ENCODE peak calls at places on chromosome 12, in five cellular contexts. One of them, this sample, is unnamed.

GRCh38 chr12:58314610-58315009 is 373.2 kb downstream of the ATP23 start:
- DNase-seq in DMS153: no peak
- DNase-seq in tibial artery: no peak
- DNase-seq in left ventricle myocardium superior: no peak
- DNase-seq in activated T-cell treated with anti-CD3 and anti-CD28 coated beads, Interleukin-2, amount 50 U/mL, for 72 hours: no peak
- DNase-seq in this sample: no peak

GRCh38 chr12:24948816-24949722 is at the start of gene BCAT1:
- DNase-seq in DMS153: no peak
- DNase-seq in tibial artery: peak
- DNase-seq in left ventricle myocardium superior: peak
- DNase-seq in activated T-cell treated with anti-CD3 and anti-CD28 coated beads, Interleukin-2, amount 50 U/mL, for 72 hours: peak
- DNase-seq in this sample: peak

GRCh38 chr12:124125472-124125871 is 152.5 kb downstream of the ZNF664 start:
- DNase-seq in DMS153: peak
- DNase-seq in tibial artery: no peak
- DNase-seq in left ventricle myocardium superior: no peak
- DNase-seq in activated T-cell treated with anti-CD3 and anti-CD28 coated beads, Interleukin-2, amount 50 U/mL, for 72 hours: no peak
- DNase-seq in this sample: no peak

GRCh38 chr12:97131220-97131981 is 224.3 kb downstream of the NEDD1 start:
- DNase-seq in DMS153: no peak
- DNase-seq in tibial artery: no peak
- DNase-seq in left ventricle myocardium superior: no peak
- DNase-seq in activated T-cell treated with anti-CD3 and anti-CD28 coated beads, Interleukin-2, amount 50 U/mL, for 72 hours: no peak
- DNase-seq in this sample: no peak

GRCh38 chr12:44510510-44510909 is 365.6 kb downstream of the NELL2 start:
- DNase-seq in DMS153: no peak
- DNase-seq in tibial artery: no peak
- DNase-seq in left ventricle myocardium superior: no peak
- DNase-seq in activated T-cell treated with anti-CD3 and anti-CD28 coated beads, Interleukin-2, amount 50 U/mL, for 72 hours: no peak
- DNase-seq in this sample: no peak

GRCh38 chr12:113524495-113524894 is 52.8 kb upstream of the LHX5 start:
- DNase-seq in DMS153: no peak
- DNase-seq in tibial artery: no peak
- DNase-seq in left ventricle myocardium superior: no peak
- DNase-seq in activated T-cell treated with anti-CD3 and anti-CD28 coated beads, Interleukin-2, amount 50 U/mL, for 72 hours: no peak
- DNase-seq in this sample: no peak

GRCh38 chr12:94618995-94619695 is 31.2 kb downstream of the TMCC3 start:
- DNase-seq in DMS153: no peak
- DNase-seq in tibial artery: no peak
- DNase-seq in left ventricle myocardium superior: no peak
- DNase-seq in activated T-cell treated with anti-CD3 and anti-CD28 coated beads, Interleukin-2, amount 50 U/mL, for 72 hours: peak
- DNase-seq in this sample: no peak

GRCh38 chr12:45284096-45284901 is 68.4 kb downstream of the ANO6 start:
- DNase-seq in DMS153: no peak
- DNase-seq in tibial artery: no peak
- DNase-seq in left ventricle myocardium superior: no peak
- DNase-seq in activated T-cell treated with anti-CD3 and anti-CD28 coated beads, Interleukin-2, amount 50 U/mL, for 72 hours: no peak
- DNase-seq in this sample: no peak

GRCh38 chr12:132461526-132461925 is 28.4 kb upstream of the FBRSL1 start:
- DNase-seq in DMS153: no peak
- DNase-seq in tibial artery: no peak
- DNase-seq in left ventricle myocardium superior: no peak
- DNase-seq in activated T-cell treated with anti-CD3 and anti-CD28 coated beads, Interleukin-2, amount 50 U/mL, for 72 hours: no peak
- DNase-seq in this sample: no peak

GRCh38 chr12:56636118-56636674 is 6.1 kb upstream of the BAZ2A start:
- DNase-seq in DMS153: peak
- DNase-seq in tibial artery: peak
- DNase-seq in left ventricle myocardium superior: peak
- DNase-seq in activated T-cell treated with anti-CD3 and anti-CD28 coated beads, Interleukin-2, amount 50 U/mL, for 72 hours: peak
- DNase-seq in this sample: peak

GRCh38 chr12:131920902-131921840 is 7.9 kb upstream of the PUS1 start:
- DNase-seq in DMS153: no peak
- DNase-seq in tibial artery: no peak
- DNase-seq in left ventricle myocardium superior: peak
- DNase-seq in activated T-cell treated with anti-CD3 and anti-CD28 coated beads, Interleukin-2, amount 50 U/mL, for 72 hours: no peak
- DNase-seq in this sample: no peak

GRCh38 chr12:1660304-1661187 is 30.3 kb upstream of the ADIPOR2 start:
- DNase-seq in DMS153: no peak
- DNase-seq in tibial artery: peak
- DNase-seq in left ventricle myocardium superior: peak
- DNase-seq in activated T-cell treated with anti-CD3 and anti-CD28 coated beads, Interleukin-2, amount 50 U/mL, for 72 hours: peak
- DNase-seq in this sample: peak

GRCh38 chr12:64675795-64676194 is 65.5 kb downstream of the RASSF3 start:
- DNase-seq in DMS153: no peak
- DNase-seq in tibial artery: peak
- DNase-seq in left ventricle myocardium superior: peak
- DNase-seq in activated T-cell treated with anti-CD3 and anti-CD28 coated beads, Interleukin-2, amount 50 U/mL, for 72 hours: no peak
- DNase-seq in this sample: peak

GRCh38 chr12:5456906-5457305 is 25.0 kb downstream of the NTF3 start:
- DNase-seq in DMS153: no peak
- DNase-seq in tibial artery: peak
- DNase-seq in left ventricle myocardium superior: no peak
- DNase-seq in activated T-cell treated with anti-CD3 and anti-CD28 coated beads, Interleukin-2, amount 50 U/mL, for 72 hours: no peak
- DNase-seq in this sample: no peak

GRCh38 chr12:108194585-108194984 is 65.5 kb downstream of the WSCD2 start:
- DNase-seq in DMS153: no peak
- DNase-seq in tibial artery: no peak
- DNase-seq in left ventricle myocardium superior: no peak
- DNase-seq in activated T-cell treated with anti-CD3 and anti-CD28 coated beads, Interleukin-2, amount 50 U/mL, for 72 hours: no peak
- DNase-seq in this sample: no peak

GRCh38 chr12:92871121-92871520 is 58.0 kb downstream of the EEA1 start:
- DNase-seq in DMS153: no peak
- DNase-seq in tibial artery: no peak
- DNase-seq in left ventricle myocardium superior: no peak
- DNase-seq in activated T-cell treated with anti-CD3 and anti-CD28 coated beads, Interleukin-2, amount 50 U/mL, for 72 hours: no peak
- DNase-seq in this sample: no peak

GRCh38 chr12:130993759-130994670 is 40.3 kb downstream of the ADGRD1 start:
- DNase-seq in DMS153: no peak
- DNase-seq in tibial artery: peak
- DNase-seq in left ventricle myocardium superior: no peak
- DNase-seq in activated T-cell treated with anti-CD3 and anti-CD28 coated beads, Interleukin-2, amount 50 U/mL, for 72 hours: no peak
- DNase-seq in this sample: peak

GRCh38 chr12:95371571-95371970 is 102.4 kb upstream of the METAP2 start:
- DNase-seq in DMS153: no peak
- DNase-seq in tibial artery: no peak
- DNase-seq in left ventricle myocardium superior: no peak
- DNase-seq in activated T-cell treated with anti-CD3 and anti-CD28 coated beads, Interleukin-2, amount 50 U/mL, for 72 hours: no peak
- DNase-seq in this sample: no peak

GRCh38 chr12:104219361-104219892 is 3.8 kb downstream of the TXNRD1 start:
- DNase-seq in DMS153: peak
- DNase-seq in tibial artery: no peak
- DNase-seq in left ventricle myocardium superior: no peak
- DNase-seq in activated T-cell treated with anti-CD3 and anti-CD28 coated beads, Interleukin-2, amount 50 U/mL, for 72 hours: no peak
- DNase-seq in this sample: no peak

GRCh38 chr12:1473418-1473817 is 121.0 kb downstream of the FBXL14 start:
- DNase-seq in DMS153: no peak
- DNase-seq in tibial artery: no peak
- DNase-seq in left ventricle myocardium superior: no peak
- DNase-seq in activated T-cell treated with anti-CD3 and anti-CD28 coated beads, Interleukin-2, amount 50 U/mL, for 72 hours: peak
- DNase-seq in this sample: no peak

GRCh38 chr12:99131761-99132199 is 486.7 kb downstream of the APAF1 start:
- DNase-seq in DMS153: no peak
- DNase-seq in tibial artery: no peak
- DNase-seq in left ventricle myocardium superior: peak
- DNase-seq in activated T-cell treated with anti-CD3 and anti-CD28 coated beads, Interleukin-2, amount 50 U/mL, for 72 hours: no peak
- DNase-seq in this sample: no peak

GRCh38 chr12:27192118-27192802 is 51.8 kb upstream of the STK38L start:
- DNase-seq in DMS153: no peak
- DNase-seq in tibial artery: no peak
- DNase-seq in left ventricle myocardium superior: no peak
- DNase-seq in activated T-cell treated with anti-CD3 and anti-CD28 coated beads, Interleukin-2, amount 50 U/mL, for 72 hours: no peak
- DNase-seq in this sample: no peak

GRCh38 chr12:54608156-54608555 is 19.7 kb upstream of the PPP1R1A start:
- DNase-seq in DMS153: no peak
- DNase-seq in tibial artery: no peak
- DNase-seq in left ventricle myocardium superior: no peak
- DNase-seq in activated T-cell treated with anti-CD3 and anti-CD28 coated beads, Interleukin-2, amount 50 U/mL, for 72 hours: no peak
- DNase-seq in this sample: no peak

GRCh38 chr12:96514328-96514727 is 25.0 kb downstream of the CFAP54 start:
- DNase-seq in DMS153: no peak
- DNase-seq in tibial artery: no peak
- DNase-seq in left ventricle myocardium superior: no peak
- DNase-seq in activated T-cell treated with anti-CD3 and anti-CD28 coated beads, Interleukin-2, amount 50 U/mL, for 72 hours: no peak
- DNase-seq in this sample: no peak

GRCh38 chr12:50922820-50923219 is 29.5 kb upstream of the HIGD1C start:
- DNase-seq in DMS153: no peak
- DNase-seq in tibial artery: no peak
- DNase-seq in left ventricle myocardium superior: no peak
- DNase-seq in activated T-cell treated with anti-CD3 and anti-CD28 coated beads, Interleukin-2, amount 50 U/mL, for 72 hours: no peak
- DNase-seq in this sample: peak

GRCh38 chr12:55736780-55737580 is 5.9 kb upstream of the GDF11 start:
- DNase-seq in DMS153: peak
- DNase-seq in tibial artery: peak
- DNase-seq in left ventricle myocardium superior: peak
- DNase-seq in activated T-cell treated with anti-CD3 and anti-CD28 coated beads, Interleukin-2, amount 50 U/mL, for 72 hours: peak
- DNase-seq in this sample: peak

GRCh38 chr12:89157413-89157812 is 194.9 kb downstream of the DUSP6 start:
- DNase-seq in DMS153: peak
- DNase-seq in tibial artery: no peak
- DNase-seq in left ventricle myocardium superior: no peak
- DNase-seq in activated T-cell treated with anti-CD3 and anti-CD28 coated beads, Interleukin-2, amount 50 U/mL, for 72 hours: no peak
- DNase-seq in this sample: no peak

GRCh38 chr12:30268036-30268435 is 427.6 kb downstream of the IPO8 start:
- DNase-seq in DMS153: no peak
- DNase-seq in tibial artery: no peak
- DNase-seq in left ventricle myocardium superior: no peak
- DNase-seq in activated T-cell treated with anti-CD3 and anti-CD28 coated beads, Interleukin-2, amount 50 U/mL, for 72 hours: no peak
- DNase-seq in this sample: no peak

GRCh38 chr12:92096346-92097136 is 49.1 kb downstream of the BTG1 start:
- DNase-seq in DMS153: no peak
- DNase-seq in tibial artery: no peak
- DNase-seq in left ventricle myocardium superior: no peak
- DNase-seq in activated T-cell treated with anti-CD3 and anti-CD28 coated beads, Interleukin-2, amount 50 U/mL, for 72 hours: peak
- DNase-seq in this sample: no peak

GRCh38 chr12:64737539-64737938 is 21.7 kb downstream of the GNS start:
- DNase-seq in DMS153: peak
- DNase-seq in tibial artery: no peak
- DNase-seq in left ventricle myocardium superior: no peak
- DNase-seq in activated T-cell treated with anti-CD3 and anti-CD28 coated beads, Interleukin-2, amount 50 U/mL, for 72 hours: peak
- DNase-seq in this sample: no peak

GRCh38 chr12:7241404-7242005 is 52.0 kb downstream of the PEX5 start:
- DNase-seq in DMS153: no peak
- DNase-seq in tibial artery: no peak
- DNase-seq in left ventricle myocardium superior: no peak
- DNase-seq in activated T-cell treated with anti-CD3 and anti-CD28 coated beads, Interleukin-2, amount 50 U/mL, for 72 hours: no peak
- DNase-seq in this sample: no peak

GRCh38 chr12:57737467-57738141 is 938 bp downstream of the AGAP2 start:
- DNase-seq in DMS153: no peak
- DNase-seq in tibial artery: no peak
- DNase-seq in left ventricle myocardium superior: no peak
- DNase-seq in activated T-cell treated with anti-CD3 and anti-CD28 coated beads, Interleukin-2, amount 50 U/mL, for 72 hours: no peak
- DNase-seq in this sample: no peak

GRCh38 chr12:49428652-49429549 is 61.6 kb downstream of the SPATS2 start:
- DNase-seq in DMS153: no peak
- DNase-seq in tibial artery: no peak
- DNase-seq in left ventricle myocardium superior: no peak
- DNase-seq in activated T-cell treated with anti-CD3 and anti-CD28 coated beads, Interleukin-2, amount 50 U/mL, for 72 hours: no peak
- DNase-seq in this sample: no peak

GRCh38 chr12:106417926-106418910 is 60.7 kb downstream of the POLR3B start:
- DNase-seq in DMS153: no peak
- DNase-seq in tibial artery: no peak
- DNase-seq in left ventricle myocardium superior: no peak
- DNase-seq in activated T-cell treated with anti-CD3 and anti-CD28 coated beads, Interleukin-2, amount 50 U/mL, for 72 hours: no peak
- DNase-seq in this sample: no peak

GRCh38 chr12:111406474-111407370 is 999 bp downstream of the SH2B3 start:
- DNase-seq in DMS153: no peak
- DNase-seq in tibial artery: peak
- DNase-seq in left ventricle myocardium superior: peak
- DNase-seq in activated T-cell treated with anti-CD3 and anti-CD28 coated beads, Interleukin-2, amount 50 U/mL, for 72 hours: peak
- DNase-seq in this sample: peak

GRCh38 chr12:25155031-25155576 is 39.9 kb downstream of the DNAI7 start:
- DNase-seq in DMS153: peak
- DNase-seq in tibial artery: no peak
- DNase-seq in left ventricle myocardium superior: no peak
- DNase-seq in activated T-cell treated with anti-CD3 and anti-CD28 coated beads, Interleukin-2, amount 50 U/mL, for 72 hours: no peak
- DNase-seq in this sample: no peak

GRCh38 chr12:3246253-3246652 is 169.1 kb downstream of the TSPAN9 start:
- DNase-seq in DMS153: no peak
- DNase-seq in tibial artery: no peak
- DNase-seq in left ventricle myocardium superior: no peak
- DNase-seq in activated T-cell treated with anti-CD3 and anti-CD28 coated beads, Interleukin-2, amount 50 U/mL, for 72 hours: no peak
- DNase-seq in this sample: no peak

GRCh38 chr12:105036937-105037649 is 47.2 kb downstream of the ALDH1L2 start:
- DNase-seq in DMS153: peak
- DNase-seq in tibial artery: no peak
- DNase-seq in left ventricle myocardium superior: no peak
- DNase-seq in activated T-cell treated with anti-CD3 and anti-CD28 coated beads, Interleukin-2, amount 50 U/mL, for 72 hours: no peak
- DNase-seq in this sample: no peak

GRCh38 chr12:77122236-77122635 is 56.9 kb upstream of the E2F7 start:
- DNase-seq in DMS153: no peak
- DNase-seq in tibial artery: no peak
- DNase-seq in left ventricle myocardium superior: no peak
- DNase-seq in activated T-cell treated with anti-CD3 and anti-CD28 coated beads, Interleukin-2, amount 50 U/mL, for 72 hours: no peak
- DNase-seq in this sample: no peak

GRCh38 chr12:104991565-104992128 is 5.5 kb downstream of the NOPCHAP1 start:
- DNase-seq in DMS153: no peak
- DNase-seq in tibial artery: no peak
- DNase-seq in left ventricle myocardium superior: no peak
- DNase-seq in activated T-cell treated with anti-CD3 and anti-CD28 coated beads, Interleukin-2, amount 50 U/mL, for 72 hours: no peak
- DNase-seq in this sample: no peak